ENCODE peak calls at places on chromosomes 6 and 20, in six cellular contexts. P, L, E, U, S and B are unnamed samples.

GRCh38 chr6:161631676-161632194 is 357.9 kb upstream of the AGPAT4 start:
- DNase-seq in P (no peak), L (peak), E (no peak), U (no peak), S (peak), B (no peak)

GRCh38 chr20:41631826-41632225 is 13.6 kb upstream of the CHD6 start:
- DNase-seq in P (no peak), L (peak), E (no peak), U (no peak), S (peak), B (no peak)

GRCh38 chr6:9139762-9140161 is 704.4 kb upstream of the SLC35B3 start:
- DNase-seq in P (no peak), L (peak), E (no peak), U (no peak), S (peak), B (no peak)

GRCh38 chr6:136037246-136037884 is 185.9 kb downstream of the PDE7B start:
- DNase-seq in P (no peak), L (no peak), E (no peak), U (no peak), S (no peak), B (no peak)

GRCh38 chr20:17161661-17162410 is 65.0 kb upstream of the PCSK2 start:
- DNase-seq in P (no peak), L (no peak), E (no peak), U (no peak), S (no peak), B (no peak)

GRCh38 chr6:27241443-27241842 is 6.1 kb upstream of the PRSS16 start:
- DNase-seq in P (no peak), L (no peak), E (no peak), U (no peak), S (no peak), B (no peak)

GRCh38 chr6:75300206-75300605 is 15.6 kb upstream of the TMEM30A start:
- DNase-seq in P (no peak), L (no peak), E (no peak), U (no peak), S (no peak), B (no peak)

GRCh38 chr6:108559884-108560462 is 744 bp upstream of the FOXO3 start:
- DNase-seq in P (peak), L (peak), E (no peak), U (peak), S (peak), B (peak)

GRCh38 chr20:23244207-23244915 is 106.2 kb upstream of the NXT1 start:
- DNase-seq in P (no peak), L (no peak), E (no peak), U (peak), S (no peak), B (no peak)